ENCODE peak calls at places on chromosomes 4 and X, in ten cellular contexts. L is activated CD8-positive, alpha-beta memory T cell treated with anti-CD3 and anti-CD28 coated beads, Interleukin-2, amount 50 U/mL, for 48 hours; N is left cardiac atrium; P is NCI-H1436 treated with DMSO at 0.1 percent for 48 hours; E is cardiac fibroblast; X is IMR-90; G is GM20000; F is GM12864; B is DMS53; U is NCI-H1417. H is an unnamed sample.

GRCh38 chr4:67918428-67918827 is 34.6 kb upstream of the TMPRSS11D start:
- DNase-seq in G (no peak), N (no peak), U (peak), E (no peak), B (peak), X (no peak), L (no peak), P (no peak), F (no peak), H (no peak)

GRCh38 chrX:129540725-129541184 is 696 bp downstream of the OCRL start:
- DNase-seq in B (peak), G (peak), F (no peak), N (peak), U (peak), P (no peak), E (no peak), X (no peak), L (no peak), H (no peak)

GRCh38 chrX:44922980-44923379 is 50.0 kb downstream of the KDM6A start:
- DNase-seq in N (no peak), P (no peak), B (no peak), X (no peak), F (no peak), U (no peak), L (no peak), E (no peak), G (no peak), H (no peak)

GRCh38 chr4:165580379-165580905 is 201.6 kb downstream of the CPE start:
- DNase-seq in E (peak), B (no peak), N (peak), F (no peak), P (no peak), X (no peak), L (no peak), G (no peak), U (peak), H (no peak)

GRCh38 chr4:83342476-83342875 is 7.8 kb upstream of the HPSE start:
- DNase-seq in X (no peak), L (no peak), N (no peak), G (no peak), F (no peak), E (peak), B (no peak), P (no peak), U (no peak), H (no peak)

GRCh38 chrX:1395646-1396216 is 3.8 kb upstream of the SLC25A6 start:
- DNase-seq in B (no peak), F (no peak), X (no peak), G (no peak), E (no peak), L (no peak), U (no peak), P (no peak), N (no peak), H (no peak)

GRCh38 chr4:148007303-148007702 is 275.4 kb downstream of the ARHGAP10 start:
- DNase-seq in B (peak), E (peak), F (no peak), U (no peak), G (no peak), P (no peak), N (no peak), L (no peak), X (peak), H (no peak)

GRCh38 chrX:46628406-46629371 is 55.1 kb downstream of the CHST7 start:
- DNase-seq in F (peak), X (peak), P (no peak), E (peak), G (peak), B (peak), U (no peak), N (peak), L (peak), H (no peak)

GRCh38 chr4:24655326-24655725 is 71.0 kb upstream of the DHX15 start:
- DNase-seq in E (no peak), P (no peak), L (no peak), F (no peak), X (no peak), N (no peak), G (no peak), U (no peak), B (no peak), H (no peak)

GRCh38 chr4:108683479-108683878 is 33.1 kb downstream of the OSTC start:
- DNase-seq in P (no peak), B (peak), N (no peak), G (peak), L (no peak), F (no peak), X (peak), U (peak), E (peak), H (no peak)

GRCh38 chr4:4860803-4861591 is 1.5 kb downstream of the MSX1 start:
- DNase-seq in X (peak), G (peak), N (peak), U (no peak), F (no peak), B (peak), E (peak), P (no peak), L (no peak), H (no peak)

GRCh38 chrX:3638280-3638873 is 75.1 kb downstream of the PRKX start:
- DNase-seq in L (no peak), G (peak), F (no peak), P (no peak), N (peak), B (peak), E (peak), X (peak), U (peak), H (no peak)

GRCh38 chr4:17785858-17786257 is 4.4 kb upstream of the FAM184B start:
- DNase-seq in X (no peak), L (no peak), N (no peak), U (peak), P (no peak), F (no peak), G (no peak), B (peak), E (no peak), H (no peak)

GRCh38 chr4:54976682-54977081 is 148.7 kb downstream of the KDR start:
- DNase-seq in U (no peak), F (no peak), P (no peak), N (no peak), B (peak), L (no peak), G (no peak), E (no peak), X (no peak), H (no peak)

GRCh38 chrX:44775726-44776125 is 68.1 kb upstream of the DUSP21 start:
- DNase-seq in U (no peak), B (no peak), E (no peak), L (no peak), G (no peak), X (no peak), N (no peak), P (no peak), F (no peak), H (peak)

GRCh38 chrX:4550018-4550417 is 836.6 kb upstream of the PRKX start:
- DNase-seq in X (no peak), N (no peak), B (no peak), G (no peak), U (peak), L (no peak), P (no peak), E (no peak), F (no peak), H (no peak)

GRCh38 chr4:89797117-89797516 is 39.8 kb downstream of the SNCA start:
- DNase-seq in G (no peak), U (no peak), X (peak), N (no peak), B (no peak), L (no peak), P (no peak), F (no peak), E (peak), H (no peak)

GRCh38 chrX:105775672-105776071 is 46.7 kb upstream of the NRK start:
- DNase-seq in E (no peak), P (no peak), L (no peak), B (no peak), F (no peak), X (no peak), U (no peak), G (no peak), N (no peak), H (no peak)

GRCh38 chrX:30593435-30594200 is 16.1 kb upstream of the TASL start:
- DNase-seq in P (no peak), B (peak), X (no peak), U (peak), F (peak), L (no peak), E (no peak), G (no peak), N (no peak), H (no peak)

GRCh38 chrX:132497432-132497831 is 8.6 kb upstream of the MBNL3 start:
- DNase-seq in G (no peak), B (no peak), L (no peak), X (no peak), N (no peak), P (no peak), F (no peak), E (no peak), U (no peak), H (no peak)